ENCODE peak calls at places on chromosomes 12 and 14, in eight cellular contexts. N is breast epithelium, J is esophagus squamous epithelium, L is A549, C is NB4, M is body of pancreas, W is Peyer's patch, Y is ovary. D is an unnamed sample.

GRCh38 chr12:47870175-47870781 is 34.5 kb downstream of the VDR start:
- DNase-seq in N (no peak), J (no peak), L (peak), C (peak), M (peak), W (peak), Y (no peak), D (peak)

GRCh38 chr14:21199611-21200570 is 44.0 kb upstream of the OR5AU1 start:
- DNase-seq in N (no peak), J (no peak), L (no peak), C (no peak), M (no peak), W (no peak), Y (no peak), D (no peak)

GRCh38 chr12:131044760-131045381 is 91.2 kb downstream of the ADGRD1 start:
- DNase-seq in N (no peak), J (no peak), L (no peak), C (peak), M (no peak), W (no peak), Y (no peak), D (no peak)

GRCh38 chr12:20096430-20096829 is 271.9 kb upstream of the PDE3A start:
- DNase-seq in N (no peak), J (no peak), L (no peak), C (no peak), M (no peak), W (no peak), Y (no peak), D (no peak)

GRCh38 chr12:82788594-82788993 is 101.9 kb downstream of the TMTC2 start:
- DNase-seq in N (no peak), J (no peak), L (no peak), C (no peak), M (no peak), W (no peak), Y (no peak), D (no peak)

GRCh38 chr14:96363751-96364336 is 518 bp downstream of the GSKIP start:
- DNase-seq in N (peak), J (no peak), L (peak), C (peak), M (peak), W (peak), Y (no peak), D (peak)

GRCh38 chr14:95394981-95395737 is 75.5 kb upstream of the CLMN start:
- DNase-seq in N (no peak), J (no peak), L (no peak), C (no peak), M (no peak), W (no peak), Y (no peak), D (no peak)

GRCh38 chr14:69611264-69612013 is at the start of gene SUSD6:
- DNase-seq in N (peak), J (peak), L (peak), C (peak), M (peak), W (peak), Y (peak), D (peak)

GRCh38 chr12:12072064-12072760 is 1.5 kb downstream of the BCL2L14 start:
- DNase-seq in N (no peak), J (no peak), L (no peak), C (no peak), M (peak), W (peak), Y (no peak), D (peak)

GRCh38 chr12:12070149-12070548 is 590 bp upstream of the BCL2L14 start:
- DNase-seq in N (no peak), J (no peak), L (no peak), C (no peak), M (no peak), W (no peak), Y (no peak), D (no peak)

DNA sequence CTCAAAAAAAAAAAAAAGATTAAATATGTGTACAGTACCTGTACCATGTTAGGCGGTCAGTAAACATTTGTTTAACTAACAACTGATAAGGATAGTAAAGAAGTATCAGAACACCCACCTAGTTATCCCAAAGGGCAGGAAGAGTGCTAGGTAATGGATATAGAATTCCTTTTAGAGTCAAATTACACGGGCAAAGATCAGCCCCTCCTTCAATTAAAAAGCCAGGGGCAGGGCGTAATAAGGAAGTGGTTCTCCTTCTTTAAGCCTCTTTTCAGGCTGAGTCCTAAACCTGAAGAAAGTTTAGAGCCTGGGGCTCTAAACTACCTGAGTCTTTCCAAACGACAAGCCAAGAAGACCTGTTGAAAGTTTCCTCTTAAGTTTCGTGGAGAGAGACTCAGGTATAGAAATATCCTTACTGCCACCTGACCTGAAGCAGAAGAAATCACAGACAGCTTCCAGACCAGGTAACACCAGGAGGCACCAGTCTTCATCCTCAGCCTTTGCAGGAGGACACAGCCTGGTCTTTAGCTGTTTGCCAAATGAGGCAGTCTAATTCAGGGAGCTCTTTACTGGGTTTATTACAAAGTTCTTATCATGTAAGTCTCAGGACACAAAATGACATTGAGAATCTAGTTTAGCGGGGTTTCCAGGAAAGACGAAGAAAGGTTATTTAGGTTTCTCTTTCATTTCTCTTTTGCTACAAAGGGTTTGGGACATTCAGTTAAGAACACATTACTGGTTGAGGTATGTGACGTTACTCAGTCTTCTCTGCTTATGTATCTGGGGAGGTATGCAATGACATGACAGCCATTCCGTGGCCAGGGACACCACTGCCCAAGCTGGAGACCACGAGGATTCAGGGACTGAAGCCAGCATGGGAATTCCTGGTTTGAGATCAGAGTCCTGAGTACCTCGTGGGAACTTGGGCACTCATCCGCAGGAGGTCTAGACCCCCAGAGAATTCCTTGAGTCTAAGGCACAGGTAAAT is at the start of gene BCL2L14:
- DNase-seq in N (no peak), J (no peak), L (no peak), C (no peak), M (peak), W (peak), Y (no peak), D (no peak)
- TF ChIP-seq POLR2A in N (no peak), J (no peak), L (no peak), C (no peak), M (no peak), W (no peak), Y (no peak), D (no peak)

DNA sequence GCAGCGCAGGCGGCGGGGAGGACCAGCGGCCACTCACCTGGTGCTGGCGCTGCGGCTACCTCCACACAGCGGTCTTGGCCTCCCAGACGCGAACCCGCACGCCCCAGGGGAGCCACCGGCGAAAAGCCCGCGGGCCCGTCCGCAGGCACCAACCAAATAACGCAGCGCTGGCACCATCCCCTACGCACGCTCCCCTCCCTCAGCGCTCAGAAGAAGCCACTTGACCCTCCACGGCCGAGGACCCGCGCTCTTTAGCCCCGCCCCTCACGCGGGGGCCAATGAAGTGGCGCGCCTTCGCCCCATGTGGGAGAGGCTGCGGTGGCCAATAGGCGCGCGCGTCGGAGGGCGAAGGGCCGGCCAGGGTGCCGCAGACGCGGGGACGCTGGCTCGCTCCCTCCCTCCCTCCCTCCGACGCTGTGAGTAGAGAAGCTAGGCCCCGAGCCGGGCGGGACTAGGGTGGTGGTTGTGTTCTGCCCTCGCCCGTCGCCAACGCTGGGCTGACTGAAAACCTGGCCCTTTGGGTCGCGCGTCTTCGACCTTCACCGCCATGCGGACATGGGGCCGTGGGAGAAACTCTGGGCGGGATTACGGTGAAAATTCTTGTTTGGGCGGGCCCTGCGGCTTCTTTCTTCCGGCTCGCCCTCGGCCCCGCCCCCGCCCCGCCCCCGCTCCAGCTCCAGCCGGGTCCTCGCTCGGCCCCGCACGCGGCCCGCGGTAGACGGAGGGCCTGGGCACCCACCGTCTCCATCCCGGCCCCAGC is at the start of the genes DMAC2L and L2HGDH:
- DNase-seq in N (peak), J (peak), L (peak), C (peak), M (peak), W (peak), Y (peak), D (peak)
- TF ChIP-seq POLR2A in N (peak), J (peak), L (peak), C (peak), M (peak), W (peak), Y (peak), D (peak)

DNA sequence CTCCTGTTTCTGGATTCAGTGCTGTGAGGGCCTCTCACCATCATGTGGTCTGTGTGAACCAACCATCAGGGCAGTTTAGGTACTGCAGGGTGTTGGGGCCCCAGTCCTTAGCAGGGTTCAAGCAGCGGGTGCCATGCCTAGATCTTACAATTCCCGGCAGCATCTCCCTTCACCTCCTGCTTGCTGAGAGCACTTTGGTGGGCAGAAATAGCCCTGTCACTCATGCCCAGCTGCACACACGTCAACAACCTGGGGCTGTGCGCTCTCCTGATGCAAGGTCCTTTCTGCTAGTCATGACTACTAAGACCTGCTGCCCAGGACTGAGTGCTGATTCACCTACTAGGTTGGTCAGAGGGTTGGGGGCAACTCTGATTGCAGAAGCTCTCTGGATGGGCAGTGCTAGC is 72.1 kb downstream of the NINJ2 start:
- DNase-seq in N (no peak), J (no peak), L (no peak), C (no peak), M (no peak), W (peak), Y (no peak), D (no peak)
- TF ChIP-seq POLR2A in N (no peak), J (no peak), L (no peak), C (no peak), M (no peak), W (no peak), Y (no peak), D (no peak)

GRCh38 chr14:67694791-67695393 is 672 bp downstream of the RDH11 start:
- DNase-seq in N (peak), J (no peak), L (peak), C (peak), M (peak), W (peak), Y (peak), D (peak)
- TF ChIP-seq POLR2A in N (no peak), J (peak), L (peak), C (peak), M (no peak), W (peak), Y (no peak), D (peak)